ENCODE peak calls at places on chromosomes 13 and 19, in six cellular contexts. E is heart left ventricle, V is transverse colon, J is uterus, K is OCI-LY7, Y is SJSA1. W is an unnamed sample. For H3K4me1, the result is how much of the 10 kb centered on the place peaks cover.

GRCh38 chr19:34975056-34975455 is 11.0 kb upstream of the ZNF792 start:
- DNase-seq in J (no peak), Y (no peak), V (peak), K (no peak), E (no peak), W (peak)

GRCh38 chr13:51168623-51169022 is 53.6 kb upstream of the FAM124A start:
- DNase-seq in K (no peak), E (no peak), Y (no peak), J (no peak), V (no peak), W (no peak)

GRCh38 chr13:107847406-107847805 is 367.9 kb downstream of the LIG4 start:
- DNase-seq in Y (no peak), K (no peak), V (no peak), E (no peak), J (no peak), W (no peak)

GRCh38 chr19:52226652-52227051 is 36.8 kb downstream of the PPP2R1A start:
- DNase-seq in E (no peak), Y (no peak), J (no peak), V (no peak), K (no peak), W (no peak)

GRCh38 chr19:42140125-42140754 is 8.0 kb upstream of the POU2F2 start:
- DNase-seq in Y (peak), J (no peak), V (peak), E (peak), K (peak), W (peak)

GRCh38 chr19:3834349-3835054 is 34.3 kb downstream of the ZFR2 start:
- DNase-seq in J (no peak), Y (no peak), V (no peak), E (no peak), K (no peak), W (no peak)

GRCh38 chr13:28320884-28321574 is 173.9 kb downstream of the FLT1 start:
- DNase-seq in V (no peak), E (no peak), K (no peak), J (no peak), Y (peak), W (no peak)

GRCh38 chr19:43767316-43767715 is 12.6 kb upstream of the SMG9 start:
- DNase-seq in Y (no peak), K (no peak), J (no peak), V (no peak), E (no peak), W (no peak)

GRCh38 chr19:873084-874019 is 13.9 kb downstream of the CFD start:
- DNase-seq in Y (no peak), V (peak), K (peak), J (no peak), E (no peak), W (peak)

GRCh38 chr19:38250821-38251563 is 5.2 kb downstream of the PPP1R14A start:
- DNase-seq in E (peak), V (peak), J (peak), K (no peak), Y (no peak), W (peak)

GRCh38 chr13:111898956-111899713 is 167.8 kb upstream of the SOX1 start:
- DNase-seq in Y (no peak), J (no peak), K (no peak), E (no peak), V (no peak), W (no peak)

GRCh38 chr13:41767801-41768200 is 193.1 kb downstream of the VWA8 start:
- DNase-seq in K (no peak), J (no peak), E (no peak), Y (peak), V (no peak), W (no peak)

GRCh38 chr13:113202912-113203311 is 5.6 kb downstream of the PCID2 start:
- DNase-seq in Y (no peak), J (no peak), V (no peak), E (no peak), K (no peak), W (no peak)

GRCh38 chr19:10565028-10565566 is 713 bp downstream of the KRI1 start:
- DNase-seq in E (no peak), Y (no peak), K (peak), V (peak), J (no peak), W (peak)

GRCh38 chr19:16208064-16208759 is 10.5 kb downstream of the AP1M1 start:
- DNase-seq in V (no peak), K (no peak), Y (no peak), E (no peak), J (no peak), W (no peak)

GRCh38 chr19:43699506-43700367 is 16.1 kb upstream of the IRGC start:
- DNase-seq in V (peak), Y (no peak), J (no peak), E (peak), K (no peak), W (peak)

GRCh38 chr13:29884671-29885424 is 34.4 kb upstream of the UBL3 start:
- DNase-seq in Y (peak), E (no peak), K (no peak), V (no peak), J (no peak), W (no peak)

GRCh38 chr19:42267644-42268141 is 1.4 kb upstream of the CIC start:
- DNase-seq in K (no peak), E (peak), V (peak), J (peak), Y (no peak), W (no peak)

GRCh38 chr19:50663280-50663790 is 14.1 kb downstream of the C19orf81 start:
- DNase-seq in E (no peak), J (no peak), K (no peak), V (no peak), Y (no peak), W (no peak)

GRCh38 chr13:112703935-112704633 is 14.2 kb downstream of the ATP11A start:
- DNase-seq in Y (no peak), K (no peak), V (peak), J (peak), E (no peak), W (no peak)

GRCh38 chr19:5211217-5211822 is 129.3 kb downstream of the PTPRS start:
- DNase-seq in E (no peak), J (no peak), V (no peak), K (no peak), Y (no peak), W (no peak)

GRCh38 chr19:14943601-14944000 is 2.3 kb downstream of the OR7C2 start:
- DNase-seq in Y (no peak), V (no peak), E (no peak), K (no peak), J (no peak), W (no peak)

GRCh38 chr13:73939603-73940002 is 194.6 kb downstream of the KLF12 start:
- DNase-seq in K (peak), E (no peak), J (no peak), Y (no peak), V (no peak), W (no peak)

GRCh38 chr19:28601723-28602440 is 611.1 kb downstream of the UQCRFS1 start:
- DNase-seq in E (no peak), Y (no peak), J (no peak), V (no peak), K (peak), W (no peak)

GRCh38 chr13:37138917-37139316 is 33.5 kb upstream of the CSNK1A1L start:
- DNase-seq in K (no peak), Y (no peak), J (no peak), V (no peak), E (no peak), W (no peak)

GRCh38 chr13:37134411-37135041 is 29.1 kb upstream of the CSNK1A1L start:
- DNase-seq in E (no peak), V (no peak), K (no peak), J (peak), Y (peak), W (no peak)

GRCh38 chr13:37138169-37138568 is 32.7 kb upstream of the CSNK1A1L start:
- DNase-seq in Y (peak), E (no peak), V (no peak), K (no peak), J (no peak), W (no peak)

GRCh38 chr13:37136633-37137032 is 31.2 kb upstream of the CSNK1A1L start:
- DNase-seq in J (no peak), E (no peak), K (no peak), V (no peak), Y (no peak), W (no peak)

GRCh38 chr13:37136187-37136586 is 30.7 kb upstream of the CSNK1A1L start:
- DNase-seq in Y (no peak), J (no peak), V (no peak), E (no peak), K (no peak), W (no peak)
- H3K27ac ChIP-seq in Y (no peak), J (peak), V (no peak), E (peak), K (no peak), W (no peak)

GRCh38 chr19:39398297-39398864 is 7.2 kb downstream of the MED29 start:
- DNase-seq in E (peak), K (no peak), Y (no peak), J (peak), V (peak), W (peak)
- H3K4me3 ChIP-seq in E (no peak), K (peak), Y (no peak), J (no peak), V (peak), W (peak)

DNA sequence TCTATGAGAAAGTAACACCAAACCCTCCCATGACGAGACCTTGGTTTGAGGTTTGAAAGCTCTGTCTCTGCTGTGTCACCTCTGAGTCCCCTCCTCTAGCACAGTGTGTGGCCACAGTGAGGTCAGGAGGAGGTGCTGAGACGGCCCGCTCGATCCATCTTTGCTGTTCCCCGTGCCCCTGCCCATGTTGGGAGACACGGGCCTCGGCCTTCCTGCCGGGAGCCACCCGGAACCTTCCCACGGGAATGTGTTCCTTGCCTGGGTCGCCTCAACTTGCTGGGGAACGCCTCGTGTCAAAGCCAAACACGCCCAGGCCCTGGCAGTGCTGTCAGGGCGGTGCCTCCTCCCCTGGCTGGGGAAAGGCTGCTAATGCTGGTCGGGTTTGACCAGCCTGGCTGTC is 10.1 kb downstream of the NANOS3 start:
- DNase-seq in E (no peak), V (peak), K (no peak), J (no peak), Y (no peak), W (peak)
- H3K4me1 ChIP-seq in E (under half), V (under half), K (under half), J (under half), Y (under half), W (under half)

DNA sequence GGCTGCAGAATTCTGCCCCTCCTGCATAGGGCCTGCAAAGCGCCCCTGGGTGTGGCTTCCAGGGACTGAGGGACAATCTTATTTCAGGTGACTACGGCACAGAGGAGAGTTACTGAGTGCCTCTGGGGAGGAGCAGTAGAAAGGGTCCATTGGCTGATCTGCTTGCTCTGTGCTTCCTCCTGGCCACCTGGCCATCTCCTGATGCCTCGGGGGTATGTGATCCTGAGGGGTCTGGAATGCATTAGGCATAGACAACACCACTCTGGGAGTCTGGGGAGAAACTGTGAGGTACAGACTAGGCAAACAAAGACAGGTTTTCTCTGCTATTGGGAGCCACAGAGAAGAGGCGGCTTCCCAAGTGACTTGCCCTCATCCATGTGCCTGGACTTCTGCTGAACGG is 2.8 kb downstream of the KCTD15 start:
- DNase-seq in Y (no peak), K (no peak), J (no peak), V (no peak), E (no peak), W (no peak)
- H3K27ac ChIP-seq in Y (no peak), K (no peak), J (peak), V (peak), E (no peak), W (no peak)

DNA sequence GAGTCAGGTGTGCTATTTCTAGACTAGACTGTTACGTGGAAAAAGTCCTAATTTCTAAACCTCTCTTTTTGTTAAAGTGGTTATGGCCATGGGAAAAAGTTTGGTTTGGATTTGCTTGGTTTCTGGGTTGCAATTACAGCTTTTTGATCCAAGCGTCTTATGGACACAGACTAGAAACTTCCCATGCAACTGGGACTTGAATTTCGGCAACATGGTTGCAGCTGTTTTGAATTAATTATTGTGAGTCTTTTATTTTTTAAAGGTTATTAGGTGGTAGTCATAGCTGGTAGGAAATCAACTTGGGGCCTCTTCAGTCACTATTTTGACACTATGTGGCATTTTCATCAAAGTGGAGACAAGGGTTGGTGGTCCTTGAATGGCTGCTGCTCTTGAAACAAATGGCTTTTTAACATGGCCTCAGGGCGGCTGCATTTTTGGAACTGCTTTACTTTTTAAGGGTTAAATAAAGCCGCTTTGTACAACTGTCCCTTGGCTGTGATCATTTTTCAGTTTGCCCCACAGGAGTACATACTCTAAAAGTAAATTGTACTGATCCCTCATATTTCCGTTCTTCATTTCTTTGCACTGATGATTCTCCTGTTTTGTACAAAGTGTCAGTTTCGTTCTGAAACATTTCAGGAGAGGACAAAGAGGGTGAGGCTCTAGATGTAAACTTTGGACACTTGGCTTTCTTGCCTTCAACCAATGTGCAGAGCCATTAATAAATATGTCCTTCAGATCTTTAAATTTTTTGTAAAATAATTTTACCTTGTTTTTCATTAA is 15.9 kb downstream of the HNRNPM start:
- DNase-seq in Y (no peak), J (no peak), K (no peak), V (no peak), E (no peak), W (peak)
- H3K4me3 ChIP-seq in Y (no peak), J (no peak), K (no peak), V (no peak), E (no peak), W (no peak)

GRCh38 chr13:97226013-97226412 is 3.9 kb downstream of the MBNL2 start:
- DNase-seq in Y (no peak), E (no peak), J (no peak), K (peak), V (no peak), W (no peak)
- H3K4me1 ChIP-seq in Y (under half), E (half or more), J (under half), K (under half), V (half or more), W (under half)

GRCh38 chr19:49328741-49329140 is 3.8 kb upstream of the SLC6A16 start:
- DNase-seq in J (no peak), Y (no peak), V (no peak), E (no peak), K (no peak), W (no peak)
- H3K27ac ChIP-seq in J (no peak), Y (no peak), V (no peak), E (no peak), K (peak), W (no peak)

GRCh38 chr13:110506859-110507566 is 54.5 kb downstream of the RAB20 start:
- DNase-seq in V (peak), Y (no peak), K (no peak), E (peak), J (no peak), W (peak)
- H3K4me3 ChIP-seq in V (peak), Y (no peak), K (no peak), E (no peak), J (no peak), W (no peak)